ENCODE peak calls at places on chromosomes 3 and 15, in nine cellular contexts. V is heart left ventricle, J is IMR-90, C is HCT116, L is upper lobe of left lung, P is A549, G is GM12878, O is HepG2, X is right lobe of liver. Y is an unnamed sample. For H3K4me1, the result is how much of the 10 kb centered on the place peaks cover.

GRCh38 chr3:83034806-83035703 is 1273.6 kb upstream of the GBE1 start:
- ATAC-seq in V (peak), G (peak), O (no peak), L (peak), X (no peak), P (no peak), C (no peak), J (no peak), Y (no peak)

GRCh38 chr3:43874290-43874689 is 183.6 kb downstream of the ABHD5 start:
- ATAC-seq in X (no peak), L (no peak), J (no peak), P (no peak), V (no peak), G (no peak), C (no peak), O (no peak), Y (no peak)

GRCh38 chr3:188220097-188220788 is 66.3 kb downstream of the LPP start:
- ATAC-seq in V (peak), C (no peak), X (peak), P (no peak), O (peak), J (peak), G (no peak), L (no peak), Y (peak)

GRCh38 chr3:64440498-64440897 is 215.2 kb upstream of the PRICKLE2 start:
- ATAC-seq in C (no peak), X (no peak), P (no peak), J (peak), L (no peak), O (no peak), V (peak), G (no peak), Y (peak)

GRCh38 chr3:135056084-135056730 is 261.1 kb downstream of the EPHB1 start:
- ATAC-seq in L (no peak), X (no peak), O (no peak), J (no peak), C (peak), P (no peak), G (no peak), V (peak), Y (no peak)

GRCh38 chr15:68900032-68900431 is 30.3 kb upstream of the SPESP1 start:
- ATAC-seq in P (peak), X (no peak), O (peak), L (no peak), J (no peak), C (no peak), G (no peak), V (no peak), Y (no peak)

GRCh38 chr3:117746091-117746490 is 1036.5 kb downstream of the TUSC7 start:
- ATAC-seq in L (no peak), V (no peak), O (no peak), P (no peak), X (no peak), J (no peak), C (no peak), G (no peak), Y (no peak)

GRCh38 chr3:102747611-102748010 is 312.8 kb downstream of the ZPLD1 start:
- ATAC-seq in L (no peak), P (no peak), X (no peak), G (no peak), J (no peak), C (no peak), O (no peak), V (no peak), Y (no peak)

GRCh38 chr15:96058103-96058851 is 272.2 kb upstream of the NR2F2 start:
- ATAC-seq in X (no peak), G (peak), L (no peak), V (no peak), O (no peak), P (no peak), J (no peak), C (no peak), Y (no peak)

GRCh38 chr15:52143862-52144261 is 31.3 kb upstream of the BCL2L10 start:
- ATAC-seq in C (peak), V (no peak), L (no peak), P (peak), O (peak), G (no peak), X (no peak), J (peak), Y (no peak)

GRCh38 chr15:91954211-91954804 is 100.8 kb downstream of the SLCO3A1 start:
- ATAC-seq in L (peak), V (no peak), G (no peak), P (no peak), C (no peak), O (peak), J (no peak), X (peak), Y (no peak)

GRCh38 chr3:81898336-81898735 is 136.9 kb upstream of the GBE1 start:
- ATAC-seq in L (no peak), V (no peak), G (no peak), O (no peak), P (no peak), J (no peak), X (no peak), C (no peak), Y (no peak)

GRCh38 chr3:105039004-105039403 is 327.7 kb upstream of the ALCAM start:
- ATAC-seq in G (no peak), J (no peak), V (no peak), X (no peak), O (no peak), P (no peak), L (no peak), C (no peak), Y (no peak)

GRCh38 chr15:57134877-57135276 is 216.4 kb downstream of the TCF12 start:
- ATAC-seq in J (no peak), P (no peak), G (no peak), O (no peak), X (no peak), C (no peak), V (no peak), L (no peak), Y (no peak)

GRCh38 chr15:34436956-34437442 is 609 bp downstream of the GOLGA8A start:
- ATAC-seq in L (peak), V (peak), O (peak), X (peak), P (peak), G (peak), J (peak), C (peak), Y (peak)

GRCh38 chr3:38222032-38222634 is 43.5 kb upstream of the SLC22A13 start:
- ATAC-seq in P (no peak), L (no peak), J (no peak), X (no peak), C (no peak), V (no peak), G (no peak), O (no peak), Y (no peak)

GRCh38 chr3:72259755-72260589 is 475.0 kb upstream of the PROK2 start:
- ATAC-seq in L (no peak), J (no peak), P (no peak), V (no peak), X (no peak), G (no peak), C (no peak), O (no peak), Y (no peak)

GRCh38 chr3:25460751-25461150 is 32.7 kb downstream of the RARB start:
- ATAC-seq in C (no peak), J (no peak), G (peak), O (no peak), X (peak), V (no peak), P (no peak), L (no peak), Y (no peak)

GRCh38 chr3:189899186-189899585 is 221.5 kb downstream of the P3H2 start:
- ATAC-seq in C (no peak), X (no peak), V (no peak), G (no peak), L (no peak), O (no peak), J (no peak), P (no peak), Y (no peak)

GRCh38 chr3:115624029-115624645 is 827 bp downstream of the GAP43 start:
- ATAC-seq in V (no peak), X (no peak), O (no peak), P (no peak), L (no peak), C (no peak), J (no peak), G (no peak), Y (no peak)

GRCh38 chr3:167380004-167380689 is at the start of gene ZBBX:
- ATAC-seq in J (peak), L (peak), O (peak), V (peak), C (peak), X (peak), G (peak), P (peak), Y (peak)

GRCh38 chr15:94177112-94177511 is 54.2 kb upstream of the MCTP2 start:
- ATAC-seq in L (no peak), J (no peak), X (no peak), V (no peak), P (no peak), C (no peak), G (no peak), O (no peak), Y (no peak)

GRCh38 chr15:77160562-77161481 is 89.9 kb upstream of the TSPAN3 start:
- ATAC-seq in G (peak), C (peak), J (peak), X (peak), V (peak), O (peak), P (no peak), L (no peak), Y (no peak)

GRCh38 chr3:173618148-173618547 is 220.6 kb downstream of the NLGN1 start:
- ATAC-seq in X (no peak), L (no peak), C (no peak), P (no peak), V (no peak), J (no peak), G (no peak), O (no peak), Y (no peak)

GRCh38 chr3:190883973-190884832 is 21.7 kb upstream of the GMNC start:
- ATAC-seq in G (peak), V (no peak), C (peak), O (peak), L (no peak), J (peak), X (peak), P (peak), Y (no peak)

GRCh38 chr3:43998841-43999805 is 242.6 kb upstream of the TOPAZ1 start:
- ATAC-seq in O (no peak), L (peak), G (peak), P (peak), C (no peak), X (peak), J (peak), V (peak), Y (peak)

GRCh38 chr15:88388702-88389101 is 78.5 kb downstream of the MRPL46 start:
- ATAC-seq in C (no peak), X (peak), G (no peak), L (no peak), J (no peak), V (no peak), O (peak), P (peak), Y (no peak)

GRCh38 chr3:115627180-115628074 is 4.1 kb downstream of the GAP43 start:
- ATAC-seq in X (no peak), P (no peak), J (no peak), V (no peak), O (no peak), G (peak), C (no peak), L (no peak), Y (no peak)

GRCh38 chr15:36449662-36450145 is 129.7 kb upstream of the CDIN1 start:
- ATAC-seq in V (no peak), P (no peak), C (peak), X (no peak), L (no peak), J (no peak), G (no peak), O (no peak), Y (no peak)

GRCh38 chr15:66043264-66043663 is 174.0 kb downstream of the RAB11A start:
- ATAC-seq in X (no peak), L (no peak), J (no peak), G (no peak), C (no peak), P (no peak), O (peak), V (no peak), Y (no peak)

GRCh38 chr3:99668044-99668443 is 29.6 kb downstream of the COL8A1 start:
- ATAC-seq in J (no peak), V (no peak), X (no peak), P (no peak), O (no peak), G (no peak), L (no peak), C (no peak), Y (no peak)

GRCh38 chr3:100740207-100740606 is 30.9 kb downstream of the TFG start:
- ATAC-seq in X (no peak), L (no peak), G (peak), V (peak), C (no peak), P (no peak), J (no peak), O (no peak), Y (no peak)

GRCh38 chr3:54533856-54534255 is 394.0 kb downstream of the LRTM1 start:
- ATAC-seq in J (no peak), C (no peak), P (no peak), X (no peak), L (no peak), G (no peak), O (peak), V (no peak), Y (no peak)

GRCh38 chr3:183579967-183580720 is 24.6 kb upstream of the KLHL6 start:
- ATAC-seq in J (no peak), G (peak), P (no peak), X (no peak), C (no peak), L (no peak), V (peak), O (no peak), Y (peak)
- H3K4me3 ChIP-seq in J (no peak), G (peak), P (no peak), X (no peak), C (no peak), L (no peak), V (no peak), O (no peak), Y (no peak)

DNA sequence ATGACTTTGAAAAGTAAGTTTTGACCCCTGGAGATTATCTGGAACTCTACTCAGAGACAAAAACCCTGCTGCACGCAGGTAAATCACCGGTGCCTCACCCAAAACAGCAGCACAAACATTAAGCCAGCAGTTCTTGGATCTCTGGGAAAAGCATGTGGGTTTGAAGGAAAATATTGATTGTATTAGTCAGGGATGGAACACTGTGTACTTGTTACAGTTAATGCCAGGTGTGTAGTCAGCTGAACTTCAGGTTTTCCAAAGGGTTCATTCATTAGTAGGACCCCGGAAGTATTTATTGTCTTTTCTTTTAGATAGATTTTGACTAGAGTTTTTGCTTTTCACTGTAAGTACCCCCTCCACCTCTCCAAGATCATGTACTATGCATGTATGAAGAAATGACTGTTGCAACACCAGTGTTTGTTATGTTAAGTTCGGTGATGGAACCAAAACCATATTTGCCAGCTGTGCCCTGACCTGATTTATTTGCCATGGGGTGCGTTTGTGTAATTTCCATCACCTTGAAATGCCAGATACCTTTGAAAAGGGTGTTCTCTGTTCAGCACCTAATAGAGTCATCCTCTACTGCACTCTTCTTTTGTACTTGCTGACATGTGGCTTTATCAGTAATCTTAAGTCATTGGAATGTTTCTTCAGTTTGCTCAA is 14.5 kb downstream of the ARHGEF26 start:
- ATAC-seq in J (no peak), V (no peak), O (peak), P (no peak), C (no peak), X (peak), G (no peak), L (no peak), Y (peak)
- H3K4me1 ChIP-seq in J (under half), V (under half), O (under half), P (under half), C (under half), X (half or more), G (under half), L (under half), Y (under half)

GRCh38 chr15:74794248-74794969 is 12.5 kb downstream of the CSK start:
- ATAC-seq in G (no peak), L (no peak), P (no peak), V (no peak), J (no peak), C (no peak), X (no peak), O (no peak), Y (no peak)
- TF ChIP-seq POLR2A in G (no peak), L (no peak), P (no peak), V (no peak), J (no peak), C (no peak), X (no peak), O (no peak), Y (no peak)

GRCh38 chr3:159911664-159912037 is 77.0 kb upstream of the IL12A start:
- ATAC-seq in V (no peak), P (no peak), C (no peak), O (no peak), X (peak), L (no peak), J (no peak), G (peak), Y (no peak)
- H3K4me3 ChIP-seq in V (no peak), P (no peak), C (no peak), O (no peak), X (peak), L (peak), J (no peak), G (no peak), Y (no peak)